ENCODE peak calls at places on chromosomes 6 and 20, in seven cellular contexts. Z is WTC11, Q is HCT116, F is K562, J is H1, E is HepG2, X is GM12878. S is an unnamed sample.

GRCh38 chr6:137975058-137975940 is 108.2 kb downstream of the TNFAIP3 start:
- DNase-seq in Z (no peak), Q (peak), F (no peak), J (no peak), E (peak), X (peak), S (no peak)

GRCh38 chr6:37614059-37614940 is 83.4 kb downstream of the MDGA1 start:
- DNase-seq in Z (no peak), Q (no peak), F (peak), J (no peak), E (no peak), X (no peak), S (no peak)

GRCh38 chr6:158808918-158809678 is 10.1 kb downstream of the EZR start:
- DNase-seq in Z (no peak), Q (no peak), F (no peak), J (no peak), E (peak), X (peak), S (no peak)

GRCh38 chr6:158172001-158172400 is 3.9 kb downstream of the GTF2H5 start:
- DNase-seq in Z (no peak), Q (no peak), F (no peak), J (no peak), E (no peak), X (no peak), S (no peak)

GRCh38 chr6:42292002-42292735 is 74.5 kb upstream of the MRPS10 start:
- DNase-seq in Z (no peak), Q (peak), F (no peak), J (no peak), E (no peak), X (no peak), S (no peak)

GRCh38 chr20:44642203-44643153 is 9.0 kb downstream of the ADA start:
- DNase-seq in Z (peak), Q (no peak), F (peak), J (no peak), E (peak), X (peak), S (peak)

GRCh38 chr6:37731888-37732287 is 34.2 kb upstream of the MDGA1 start:
- DNase-seq in Z (peak), Q (no peak), F (peak), J (no peak), E (no peak), X (peak), S (no peak)

GRCh38 chr6:45533394-45533793 is 155.7 kb upstream of the SUPT3H start:
- DNase-seq in Z (no peak), Q (no peak), F (no peak), J (no peak), E (no peak), X (no peak), S (no peak)

GRCh38 chr6:122839477-122839876 is 50.4 kb downstream of the SMPDL3A start:
- DNase-seq in Z (peak), Q (peak), F (peak), J (no peak), E (peak), X (no peak), S (peak)

GRCh38 chr6:114467931-114468330 is 125.1 kb upstream of the HS3ST5 start:
- DNase-seq in Z (no peak), Q (no peak), F (no peak), J (no peak), E (no peak), X (no peak), S (no peak)

GRCh38 chr6:142476446-142476845 is 174.6 kb downstream of the ADGRG6 start:
- DNase-seq in Z (no peak), Q (no peak), F (no peak), J (no peak), E (no peak), X (no peak), S (no peak)

DNA sequence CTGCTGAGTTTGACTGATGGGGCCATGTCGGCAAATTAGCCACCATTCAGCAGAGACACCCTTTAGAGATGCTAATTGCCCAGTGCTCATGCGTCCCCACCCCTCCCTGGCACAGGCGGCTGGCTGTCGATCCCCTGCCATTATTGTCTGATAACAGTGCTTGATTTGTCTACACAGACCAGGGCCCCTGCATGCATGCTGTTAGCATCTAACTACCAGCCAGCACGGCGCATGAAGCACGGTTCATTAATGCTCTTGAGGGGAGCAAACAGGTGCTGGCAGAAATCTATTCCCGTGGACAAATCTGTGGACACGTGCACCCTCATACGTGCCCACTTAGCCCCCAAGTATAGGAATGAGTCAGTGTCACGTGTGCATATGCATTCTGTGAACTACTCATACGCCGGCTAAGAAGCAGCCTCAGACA is 32.2 kb downstream of the KCNB1 start:
- DNase-seq in Z (peak), Q (no peak), F (no peak), J (no peak), E (no peak), X (no peak), S (no peak)
- TF ChIP-seq SP1 in Z (no peak), Q (no peak), F (no peak), J (no peak), E (no peak), X (no peak), S (no peak)

GRCh38 chr6:165847407-165848098 is 184.5 kb upstream of the PDE10A start:
- DNase-seq in Z (no peak), Q (no peak), F (peak), J (no peak), E (no peak), X (no peak), S (no peak)

GRCh38 chr6:165852676-165853075 is 189.6 kb upstream of the PDE10A start:
- DNase-seq in Z (no peak), Q (no peak), F (no peak), J (no peak), E (no peak), X (no peak), S (no peak)

GRCh38 chr6:165848099-165848461 is 185.0 kb upstream of the PDE10A start:
- DNase-seq in Z (peak), Q (no peak), F (no peak), J (no peak), E (no peak), X (no peak), S (no peak)

GRCh38 chr6:165850434-165851019 is 187.5 kb upstream of the PDE10A start:
- DNase-seq in Z (peak), Q (peak), F (peak), J (no peak), E (peak), X (no peak), S (peak)

GRCh38 chr6:165849539-165850430 is 186.7 kb upstream of the PDE10A start:
- DNase-seq in Z (no peak), Q (no peak), F (no peak), J (no peak), E (no peak), X (no peak), S (no peak)
- TF ChIP-seq SP1 in Z (no peak), Q (no peak), F (no peak), J (no peak), E (no peak), X (no peak), S (no peak)

DNA sequence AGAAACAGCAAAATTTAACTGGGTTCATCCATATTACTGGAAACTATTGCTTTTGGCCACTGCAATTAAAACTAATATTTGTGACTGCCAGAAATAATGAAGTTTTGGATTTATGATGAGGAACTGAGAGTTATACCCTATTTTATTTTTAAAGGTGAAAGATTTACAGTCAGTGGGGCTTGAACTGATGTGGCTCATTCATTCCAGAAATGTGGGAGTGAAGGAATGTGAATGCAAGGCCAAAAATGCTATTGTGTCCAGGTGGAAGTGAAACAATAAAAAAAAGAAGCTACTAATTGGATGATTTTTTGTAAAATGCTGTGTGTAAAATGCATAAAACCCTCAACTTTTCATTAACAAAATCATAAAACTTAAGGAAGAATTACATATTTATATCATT is 491.9 kb downstream of the COL12A1 start:
- DNase-seq in Z (no peak), Q (no peak), F (no peak), J (no peak), E (no peak), X (no peak), S (no peak)
- TF ChIP-seq SP1 in Z (no peak), Q (no peak), F (no peak), J (no peak), E (no peak), X (no peak), S (no peak)

GRCh38 chr20:10332656-10333421 is 101.2 kb downstream of the MKKS start:
- DNase-seq in Z (no peak), Q (no peak), F (no peak), J (no peak), E (no peak), X (no peak), S (no peak)
- TF ChIP-seq SP1 in Z (no peak), Q (no peak), F (no peak), J (no peak), E (no peak), X (no peak), S (no peak)

GRCh38 chr20:19519461-19519860 is 238.6 kb upstream of the RIN2 start:
- DNase-seq in Z (no peak), Q (no peak), F (no peak), J (no peak), E (no peak), X (no peak), S (no peak)
- TF ChIP-seq SP1 in Z (no peak), Q (no peak), F (no peak), J (no peak), E (no peak), X (no peak), S (no peak)

GRCh38 chr6:128491041-128491642 is 29.3 kb downstream of the PTPRK start:
- DNase-seq in Z (no peak), Q (peak), F (no peak), J (no peak), E (peak), X (no peak), S (no peak)
- TF ChIP-seq SP1 in Z (no peak), Q (peak), F (no peak), J (no peak), E (no peak), X (no peak), S (no peak)

S was measured in HEK293T.